ENCODE peak calls at places on chromosomes 2 and 18, in seven cellular contexts. P is transverse colon; W is neural progenitor cell; S is HL-60; X is CD4-positive, alpha-beta T cell; U is GM23338; N is ascending aorta. Q is an unnamed sample.

GRCh38 chr2:218736535-218736934 is 25.9 kb downstream of the TTLL4 start:
- DNase-seq in U (no peak), P (no peak), W (no peak), N (no peak), X (no peak), S (no peak), Q (no peak)

GRCh38 chr2:205580591-205580990 is 101.7 kb upstream of the NRP2 start:
- DNase-seq in U (no peak), S (no peak), X (no peak), N (no peak), P (no peak), W (no peak), Q (no peak)

GRCh38 chr2:233129351-233129978 is 69.3 kb downstream of the INPP5D start:
- DNase-seq in W (peak; percentile 60), X (no peak), S (no peak), U (peak; percentile 76), P (no peak), N (no peak), Q (peak; percentile 90)

GRCh38 chr18:51881394-51881793 is 458.6 kb upstream of the DCC start:
- DNase-seq in W (no peak), N (no peak), U (no peak), X (no peak), P (no peak), S (no peak), Q (no peak)

GRCh38 chr18:58455318-58455950 is 173.5 kb downstream of the ALPK2 start:
- DNase-seq in N (no peak), S (no peak), U (no peak), W (no peak), X (no peak), P (no peak), Q (no peak)

GRCh38 chr18:10036479-10036878 is 122.7 kb downstream of the VAPA start:
- DNase-seq in P (no peak), N (peak; percentile 33), U (no peak), S (no peak), X (no peak), W (no peak), Q (peak; percentile 15)

GRCh38 chr2:180663016-180663471 is 317.4 kb upstream of the UBE2E3 start:
- DNase-seq in W (no peak), P (no peak), N (no peak), X (no peak), S (no peak), U (no peak), Q (no peak)

GRCh38 chr2:5976626-5977025 is 284.4 kb downstream of the SOX11 start:
- DNase-seq in U (no peak), S (no peak), P (no peak), W (no peak), X (no peak), N (no peak), Q (no peak)

GRCh38 chr18:48997985-48998831 is 47.4 kb upstream of the SMAD7 start:
- DNase-seq in U (peak; percentile 72), S (no peak), N (peak; percentile 97), X (no peak), P (no peak), W (peak; percentile 44), Q (peak; percentile 97)

GRCh38 chr2:36650031-36650430 is 46.5 kb upstream of the VIT start:
- DNase-seq in X (no peak), N (no peak), U (peak; percentile 40), P (peak; percentile 46), W (no peak), S (no peak), Q (peak; percentile 80)

GRCh38 chr2:116706381-116706780 is 1108.1 kb upstream of the DDX18 start:
- DNase-seq in X (no peak), W (no peak), P (no peak), N (no peak), U (no peak), S (no peak), Q (no peak)

GRCh38 chr2:222611684-222612083 is 44.2 kb downstream of the FARSB start:
- DNase-seq in W (no peak), S (no peak), U (no peak), P (no peak), N (no peak), X (no peak), Q (no peak)

GRCh38 chr2:232455426-232456255 is at the start of gene ALPI:
- DNase-seq in P (peak; percentile 89), W (no peak), X (no peak), N (peak; percentile 56), U (no peak), S (no peak), Q (peak; percentile 47)

GRCh38 chr2:5691659-5692529 is at the start of gene SOX11:
- DNase-seq in U (peak; percentile 97), P (peak; percentile 39), N (no peak), S (no peak), W (peak; percentile 97), X (no peak), Q (peak; percentile 97)

GRCh38 chr18:57353940-57354461 is 1.6 kb downstream of the ST8SIA3 start:
- DNase-seq in N (no peak), P (no peak), U (peak; percentile 90), S (no peak), X (no peak), W (peak; percentile 94), Q (peak; percentile 95)

GRCh38 chr18:34742761-34743366 is 32.8 kb downstream of the DTNA start:
- DNase-seq in U (no peak), N (no peak), P (no peak), X (no peak), S (no peak), W (no peak), Q (no peak)

GRCh38 chr2:159066541-159067156 is 98.2 kb downstream of the TANC1 start:
- DNase-seq in P (no peak), X (no peak), U (no peak), N (no peak), S (no peak), W (no peak), Q (no peak)

GRCh38 chr2:100012575-100012974 is 129.8 kb downstream of the AFF3 start:
- DNase-seq in P (no peak), W (no peak), S (no peak), N (no peak), X (no peak), U (no peak), Q (no peak)

GRCh38 chr18:58095251-58095650 is 51.2 kb downstream of the NEDD4L start:
- DNase-seq in X (no peak), W (peak; percentile 59), U (peak; percentile 46), N (no peak), P (no peak), S (no peak), Q (no peak)

GRCh38 chr2:231655494-231656408 is 52.6 kb upstream of the PTMA start:
- DNase-seq in U (peak; percentile 62), X (no peak), N (no peak), P (no peak), W (no peak), S (no peak), Q (no peak)

GRCh38 chr2:99806758-99807157 is 316.9 kb upstream of the REV1 start:
- DNase-seq in W (no peak), X (no peak), S (no peak), P (no peak), N (no peak), U (no peak), Q (no peak)

GRCh38 chr2:10549621-10550020 is 101.5 kb upstream of the ODC1 start:
- DNase-seq in N (no peak), U (no peak), S (no peak), P (no peak), X (no peak), W (no peak), Q (no peak)

GRCh38 chr2:171309727-171310265 is 124.0 kb downstream of the METTL8 start:
- DNase-seq in S (no peak), N (no peak), W (peak; percentile 33), U (no peak), P (no peak), X (no peak), Q (no peak)

GRCh38 chr2:67625671-67626070 is 228.5 kb downstream of the ETAA1 start:
- DNase-seq in U (no peak), W (no peak), S (no peak), P (no peak), X (no peak), N (no peak), Q (no peak)

GRCh38 chr2:82896117-82896516 is 1563.0 kb downstream of the SUCLG1 start:
- DNase-seq in U (no peak), N (no peak), X (no peak), W (no peak), S (no peak), P (no peak), Q (no peak)

DNA sequence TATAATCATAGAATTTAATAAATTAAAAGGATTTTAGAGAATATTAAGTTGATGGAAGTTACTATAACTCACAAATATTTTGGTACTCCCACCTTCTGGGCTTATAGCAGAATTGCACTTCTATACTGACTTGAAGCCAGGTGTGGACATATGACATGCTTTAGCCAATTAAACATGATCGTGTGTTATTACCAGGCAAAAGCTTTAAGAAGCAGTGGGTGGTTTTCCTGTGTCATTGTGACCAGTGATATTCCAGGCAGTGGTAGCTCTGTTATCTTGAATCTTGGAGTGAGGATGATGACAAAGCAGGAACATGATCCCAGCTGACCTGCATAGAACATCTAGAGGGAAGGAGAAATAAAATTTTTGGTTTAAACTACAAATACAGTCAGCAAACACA is 370.9 kb upstream of the ZEB2 start:
- DNase-seq in P (no peak), W (no peak), S (no peak), U (peak; percentile 27), X (no peak), N (no peak), Q (peak; percentile 44)
- TF ChIP-seq CTCF in P (no peak), W (peak; percentile 7), S (peak; percentile 9), U (peak; percentile 20), X (no peak), N (no peak), Q (peak; percentile 51)

GRCh38 chr2:240767341-240767740 is 52.7 kb downstream of the KIF1A start:
- DNase-seq in P (no peak), U (no peak), N (no peak), X (no peak), W (no peak), S (no peak), Q (no peak)
- H3K27me3 ChIP-seq in P (no peaks in the 10 kb centered on the region), U (no peaks in the 10 kb centered on the region), N (no peaks in the 10 kb centered on the region), X (no peaks in the 10 kb centered on the region), W (no peaks in the 10 kb centered on the region), S (no peaks in the 10 kb centered on the region), Q (no peaks in the 10 kb centered on the region)

GRCh38 chr2:160581448-160581847 is 87.8 kb upstream of the RBMS1 start:
- DNase-seq in U (peak; percentile 68), P (no peak), W (peak; percentile 49), S (no peak), X (no peak), N (no peak), Q (peak; percentile 66)
- TF ChIP-seq CTCF in U (peak; percentile 59), P (no peak), W (peak; percentile 50), S (no peak), X (no peak), N (no peak), Q (peak; percentile 77)

DNA sequence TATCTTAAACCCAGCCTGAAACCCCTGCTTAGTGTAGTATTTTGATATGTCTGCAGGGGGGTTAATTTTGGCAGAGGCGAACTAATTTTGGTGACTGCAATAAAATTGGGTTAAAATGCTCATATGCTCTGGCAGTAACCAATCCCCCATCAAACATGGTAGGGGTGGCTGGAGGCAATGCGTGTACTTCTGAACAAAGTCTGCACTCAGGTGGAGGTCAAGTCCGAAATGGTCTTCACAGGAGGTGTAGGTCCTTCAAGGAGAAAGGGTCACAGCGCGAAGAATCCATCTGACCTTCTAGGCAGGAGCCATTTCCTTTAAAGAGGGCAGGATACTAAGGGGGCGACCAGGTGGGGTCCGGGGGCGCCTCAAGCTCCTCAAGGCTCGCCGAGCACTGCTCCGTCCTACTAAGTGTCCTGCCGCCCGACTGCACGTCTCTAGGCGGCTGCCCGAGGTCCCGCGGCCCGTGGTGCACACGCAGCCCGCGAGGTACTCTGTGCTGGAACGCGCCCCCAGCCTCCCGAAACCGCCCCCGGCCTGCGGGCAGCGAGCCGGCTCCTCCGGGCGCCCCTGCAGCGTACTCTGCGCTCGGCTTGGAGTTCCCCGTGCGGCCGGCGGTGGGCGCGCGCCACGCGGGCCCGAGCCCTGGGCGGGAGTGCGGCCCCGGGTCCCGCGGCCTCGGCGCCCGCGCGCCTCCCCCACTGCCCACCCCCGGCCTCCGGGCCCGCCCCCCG is 1.7 kb upstream of the LDLRAD4 start:
- DNase-seq in P (peak; percentile 53), U (peak; percentile 61), S (no peak), N (peak; percentile 77), W (peak; percentile 75), X (peak; percentile 45), Q (peak; percentile 80)
- H3K27me3 ChIP-seq in P (no peaks in the 10 kb centered on the region), U (peaks cover 55% of the 10 kb centered on the region), S (peaks cover 42% of the 10 kb centered on the region), N (no peaks in the 10 kb centered on the region), W (peaks cover 77% of the 10 kb centered on the region), X (peaks cover 5% of the 10 kb centered on the region), Q (peaks cover 28% of the 10 kb centered on the region)

Q was measured in endodermal cell.